ENCODE peak calls at places on chromosomes 6 and 20, in five cellular contexts. C is neural progenitor cell, A is thoracic aorta, G is fibroblast of lung, E is left lung. F is an unnamed sample.

GRCh38 chr20:58619847-58620431 is 31.1 kb upstream of the STX16 start:
- DNase-seq in C (no peak), G (no peak), A (no peak), E (no peak), F (no peak)

GRCh38 chr20:63885264-63886053 is 9.5 kb upstream of the DNAJC5 start:
- DNase-seq in C (no peak), A (no peak), E (no peak), G (no peak), F (no peak)

GRCh38 chr20:36128463-36129176 is 25.9 kb upstream of the EPB41L1 start:
- DNase-seq in G (peak; percentile 77), A (no peak), E (no peak), C (no peak), F (no peak)

GRCh38 chr6:140183881-140184280 is 809.4 kb upstream of the CITED2 start:
- DNase-seq in A (no peak), G (peak; percentile 48), C (no peak), E (no peak), F (no peak)

GRCh38 chr6:132199343-132199742 is 201.9 kb downstream of the MOXD1 start:
- DNase-seq in C (no peak), E (no peak), A (no peak), G (peak; percentile 79), F (no peak)

GRCh38 chr6:111423055-111423633 is 59.9 kb downstream of the REV3L start:
- DNase-seq in C (no peak), A (no peak), E (no peak), G (peak; percentile 46), F (no peak)

GRCh38 chr20:50844430-50845100 is 49.7 kb downstream of the BCAS4 start:
- DNase-seq in A (peak; percentile 56), G (peak; percentile 97), E (no peak), C (no peak), F (no peak)

GRCh38 chr6:26159417-26160273 is 72.4 kb downstream of the HFE start:
- DNase-seq in A (no peak), C (no peak), G (peak; percentile 60), E (no peak), F (no peak)

GRCh38 chr6:134632034-134632433 is 314.1 kb upstream of the SGK1 start:
- DNase-seq in A (no peak), E (no peak), G (no peak), C (no peak), F (no peak)

GRCh38 chr6:126625019-126625418 is 285.1 kb downstream of the CENPW start:
- DNase-seq in C (peak; percentile 51), A (no peak), G (peak; percentile 32), E (no peak), F (no peak)

GRCh38 chr20:58194176-58194796 is 34.2 kb downstream of the ANKRD60 start:
- DNase-seq in C (no peak), G (peak; percentile 12), E (no peak), A (no peak), F (no peak)

GRCh38 chr20:10427060-10427692 is 6.8 kb downstream of the MKKS start:
- DNase-seq in E (peak; percentile 47), A (no peak), C (peak; percentile 61), G (peak; percentile 65), F (peak; percentile 36)

GRCh38 chr6:14241255-14242070 is 123.9 kb downstream of the CD83 start:
- DNase-seq in E (no peak), C (no peak), G (no peak), A (no peak), F (no peak)

GRCh38 chr6:14239097-14239496 is 121.5 kb downstream of the CD83 start:
- DNase-seq in A (no peak), G (no peak), C (no peak), E (no peak), F (no peak)

GRCh38 chr6:14235653-14236356 is 118.2 kb downstream of the CD83 start:
- DNase-seq in C (no peak), A (no peak), G (no peak), E (no peak), F (peak; percentile 81)

GRCh38 chr6:14243617-14244016 is 126.0 kb downstream of the CD83 start:
- DNase-seq in G (no peak), C (no peak), E (no peak), A (no peak), F (no peak)

DNA sequence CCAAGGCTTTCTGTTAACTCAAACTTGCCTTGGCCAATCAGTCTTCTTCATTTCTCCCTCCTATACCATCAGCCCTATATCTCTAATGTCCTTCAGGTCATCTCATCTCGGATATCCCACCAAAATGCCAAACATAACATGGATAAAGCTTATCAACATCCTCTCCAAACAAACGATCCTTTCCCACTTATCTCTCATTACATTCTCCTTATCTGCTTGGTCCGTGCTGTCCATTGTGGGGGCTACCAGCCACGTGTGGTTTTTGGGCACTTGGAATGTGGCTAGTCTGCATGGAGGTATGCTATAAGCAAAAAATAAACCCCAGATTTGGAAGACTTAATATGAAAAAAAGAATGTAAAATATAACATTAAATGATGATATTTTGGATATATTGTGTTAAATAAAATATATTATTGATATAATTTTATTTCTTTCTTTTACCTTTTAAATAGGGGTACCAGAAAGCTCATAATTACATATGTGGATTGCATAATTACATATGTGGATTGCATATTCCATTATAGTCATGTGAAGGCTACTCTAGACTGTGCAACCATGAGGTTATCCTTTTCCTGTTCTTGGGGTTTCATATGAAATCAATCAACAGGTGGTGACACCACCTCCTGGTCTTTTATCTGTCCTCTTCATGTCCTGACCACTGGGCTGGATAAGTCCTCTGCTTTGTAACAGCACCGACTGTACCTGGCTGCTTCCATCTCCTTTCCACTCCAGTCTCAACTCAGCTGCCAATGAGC is 123.0 kb downstream of the CD83 start:
- DNase-seq in E (no peak), G (no peak), C (no peak), A (no peak), F (no peak)
- H3K4me3 ChIP-seq in E (no peak overlapping the region), G (no peak overlapping the region), C (no peak overlapping the region), A (no peak overlapping the region), F (no peak overlapping the region)

GRCh38 chr20:44765091-44765490 is 19.4 kb downstream of the KCNK15 start:
- DNase-seq in E (no peak), A (no peak), C (peak; percentile 35), G (no peak), F (peak; percentile 50)
- H3K27me3 ChIP-seq in E (peaks cover 9% of the 10 kb centered on the region), A (no peaks in the 10 kb centered on the region), C (peaks cover 17% of the 10 kb centered on the region), G (peaks cover 13% of the 10 kb centered on the region), F (no peaks in the 10 kb centered on the region)

GRCh38 chr20:37266940-37267683 is 5.5 kb upstream of the GHRH start:
- DNase-seq in E (no peak), A (no peak), G (no peak), C (no peak), F (no peak)

GRCh38 chr20:37273988-37274387 is 12.4 kb upstream of the GHRH start:
- DNase-seq in G (no peak), E (no peak), C (no peak), A (no peak), F (no peak)

GRCh38 chr20:37271421-37271768 is 9.8 kb upstream of the GHRH start:
- DNase-seq in C (no peak), E (no peak), A (no peak), G (no peak), F (no peak)

GRCh38 chr20:37267684-37268313 is 6.2 kb upstream of the GHRH start:
- DNase-seq in C (peak; percentile 72), G (no peak), A (no peak), E (no peak), F (no peak)

GRCh38 chr20:37270586-37271420 is 9.2 kb upstream of the GHRH start:
- DNase-seq in A (no peak), E (no peak), C (no peak), G (peak; percentile 56), F (no peak)
- H3K27ac ChIP-seq in A (peak overlapping the region; percentile 19), E (peak overlapping the region; percentile 92), C (no peak overlapping the region), G (no peak overlapping the region), F (no peak overlapping the region)

GRCh38 chr6:55023231-55023630 is 151.1 kb upstream of the HCRTR2 start:
- DNase-seq in A (no peak), G (no peak), C (no peak), E (no peak), F (no peak)
- H3K4me3 ChIP-seq in A (no peak overlapping the region), G (no peak overlapping the region), C (no peak overlapping the region), E (no peak overlapping the region), F (no peak overlapping the region)